ENCODE peak calls at places on chromosomes 1 and 21, in four cellular contexts. Z is adipocyte, E is endothelial cell of umbilical vein, P is vagina. M is an unnamed sample.
A peak's percentile ranks its signal among the peaks of the same experiment; 100 is the strongest.

GRCh38 chr1:64933296-64934070 is 32.9 kb downstream of the JAK1 start:
- DNase-seq in Z (peak; percentile 95), P (peak; percentile 90), E (peak; percentile 31), M (peak; percentile 59)

GRCh38 chr1:83709662-83710061 is 289.3 kb downstream of the TTLL7 start:
- DNase-seq in P (no peak), Z (no peak), E (no peak), M (no peak)

GRCh38 chr21:38075833-38076567 is 159.7 kb upstream of the KCNJ6 start:
- DNase-seq in Z (no peak), P (no peak), E (no peak), M (no peak)

GRCh38 chr1:244221961-244222360 is 170.9 kb downstream of the ZBTB18 start:
- DNase-seq in Z (no peak), E (no peak), P (no peak), M (no peak)

GRCh38 chr1:93680121-93681094 is 1.2 kb downstream of the BCAR3 start:
- DNase-seq in P (peak; percentile 94), E (peak; percentile 89), Z (peak; percentile 96), M (peak; percentile 92)

GRCh38 chr1:2311184-2312032 is 79.9 kb downstream of the MORN1 start:
- DNase-seq in E (peak; percentile 43), P (no peak), Z (peak; percentile 68), M (peak; percentile 92)

GRCh38 chr1:33918368-33918767 is 54.5 kb downstream of the HMGB4 start:
- DNase-seq in P (no peak), Z (peak; percentile 48), E (no peak), M (no peak)

GRCh38 chr1:37817481-37817880 is 9.5 kb upstream of the YRDC start:
- DNase-seq in Z (no peak), P (no peak), E (no peak), M (no peak)

GRCh38 chr21:39502631-39503030 is 50.9 kb downstream of the SH3BGR start:
- DNase-seq in E (no peak), P (no peak), Z (no peak), M (no peak)

GRCh38 chr21:38080888-38081287 is 164.6 kb upstream of the KCNJ6 start:
- DNase-seq in E (no peak), P (no peak), Z (no peak), M (no peak)

GRCh38 chr1:229664133-229664689 is 38.2 kb downstream of the URB2 start:
- DNase-seq in Z (no peak), E (peak; percentile 85), P (peak; percentile 75), M (no peak)

GRCh38 chr1:113199718-113200455 is 126.9 kb downstream of the LRIG2 start:
- DNase-seq in E (no peak), P (no peak), Z (no peak), M (no peak)

GRCh38 chr1:97647776-97648175 is 273.1 kb downstream of the DPYD start:
- DNase-seq in Z (peak; percentile 61), P (no peak), E (no peak), M (no peak)

GRCh38 chr1:147630022-147630421 is 40.3 kb downstream of the ACP6 start:
- DNase-seq in Z (no peak), E (no peak), P (no peak), M (no peak)

GRCh38 chr21:42056996-42057689 is 14.0 kb upstream of the UMODL1 start:
- DNase-seq in P (no peak), E (peak; percentile 61), Z (peak; percentile 72), M (peak; percentile 89)

GRCh38 chr1:85440584-85440983 is 24.4 kb downstream of the DDAH1 start:
- DNase-seq in Z (no peak), E (peak; percentile 58), P (no peak), M (no peak)

GRCh38 chr1:31198591-31198990 is 41.1 kb downstream of the NKAIN1 start:
- DNase-seq in E (no peak), P (no peak), Z (no peak), M (no peak)

GRCh38 chr1:243712890-243713425 is 137.1 kb downstream of the AKT3 start:
- DNase-seq in Z (no peak), E (peak; percentile 17), P (no peak), M (no peak)

GRCh38 chr1:222182641-222183040 is 365.3 kb downstream of the HHIPL2 start:
- DNase-seq in P (no peak), Z (no peak), E (no peak), M (no peak)

GRCh38 chr1:153882296-153882912 is 40.4 kb downstream of the GATAD2B start:
- DNase-seq in Z (no peak), E (peak; percentile 16), P (no peak), M (no peak)

GRCh38 chr1:153881764-153882163 is 41.0 kb downstream of the GATAD2B start:
- DNase-seq in Z (peak; percentile 64), P (no peak), E (peak; percentile 71), M (peak; percentile 27)

GRCh38 chr1:153883223-153883622 is 39.5 kb downstream of the GATAD2B start:
- DNase-seq in P (no peak), Z (no peak), E (no peak), M (no peak)

GRCh38 chr1:153880024-153880423 is 42.7 kb downstream of the GATAD2B start:
- DNase-seq in Z (no peak), E (no peak), P (no peak), M (peak; percentile 55)

DNA sequence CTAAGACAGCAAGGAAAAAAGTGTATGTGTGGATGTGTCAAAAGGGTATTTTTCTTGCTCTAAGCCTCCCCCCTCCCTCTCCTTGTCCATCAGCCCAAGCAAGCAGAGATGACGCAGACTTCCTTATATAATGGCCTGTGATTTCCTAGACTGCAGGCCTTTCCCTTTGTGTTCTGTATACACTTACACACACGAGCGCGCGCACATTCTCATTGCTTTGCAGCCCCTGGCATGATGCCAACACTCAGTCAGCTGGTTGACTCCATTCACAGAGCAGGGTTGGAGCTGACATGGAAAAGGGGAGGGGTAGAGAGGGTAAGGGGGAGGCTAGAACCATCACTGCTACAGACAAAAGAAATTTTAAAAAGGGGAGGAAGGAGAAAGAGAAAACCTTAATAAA is 41.8 kb downstream of the GATAD2B start:
- DNase-seq in Z (peak; percentile 95), P (no peak), E (peak; percentile 99), M (peak; percentile 92)
- H3K4me1 ChIP-seq in Z (peaks cover 22% of the 10 kb centered on the region), P (peaks cover 31% of the 10 kb centered on the region), E (peaks cover 23% of the 10 kb centered on the region), M (no peaks in the 10 kb centered on the region)

DNA sequence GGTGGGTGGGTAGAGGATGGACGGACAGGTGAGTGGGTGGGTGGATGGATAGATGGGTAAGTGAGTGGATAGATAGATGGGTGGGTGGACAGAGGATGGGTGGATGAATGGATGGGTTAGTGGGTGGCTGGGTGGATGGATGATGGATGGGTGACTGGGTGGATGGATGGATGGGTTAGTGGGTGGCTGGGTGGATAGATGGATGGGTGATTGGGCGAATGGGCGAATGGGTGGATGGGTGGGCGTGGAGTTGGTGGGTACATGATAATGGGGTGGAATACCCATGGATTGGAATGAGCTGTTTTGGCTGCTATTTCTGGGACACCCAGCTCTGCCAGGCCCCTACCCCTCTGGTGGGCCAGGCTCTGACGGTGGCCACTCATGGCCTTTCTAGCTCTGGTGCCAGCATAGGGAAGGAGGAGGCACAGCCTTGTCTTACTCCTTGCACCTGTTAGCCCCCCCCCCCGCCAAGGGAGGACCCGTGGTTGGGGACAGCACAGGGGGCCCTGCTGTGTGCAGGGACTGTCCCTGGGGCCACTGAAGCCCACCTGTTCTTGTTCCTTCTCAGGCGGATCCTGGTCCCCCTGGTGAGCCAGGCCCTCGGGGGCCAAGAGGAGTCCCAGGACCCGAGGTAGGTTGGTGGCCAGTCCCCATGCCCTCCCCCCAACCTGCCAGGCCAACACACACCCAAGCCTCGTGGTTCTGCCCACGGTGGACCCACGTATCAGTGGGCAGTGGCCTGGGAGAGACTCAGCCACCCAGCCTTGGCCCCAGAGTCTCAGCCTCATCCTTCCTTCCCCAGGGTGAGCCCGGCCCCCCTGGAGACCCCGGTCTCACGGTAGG is 26.4 kb downstream of the COL6A2 start:
- DNase-seq in E (no peak), P (no peak), Z (no peak), M (peak; percentile 38)
- H3K27me3 ChIP-seq in E (no peaks in the 10 kb centered on the region), P (no peaks in the 10 kb centered on the region), Z (no peaks in the 10 kb centered on the region), M (no peaks in the 10 kb centered on the region)

DNA sequence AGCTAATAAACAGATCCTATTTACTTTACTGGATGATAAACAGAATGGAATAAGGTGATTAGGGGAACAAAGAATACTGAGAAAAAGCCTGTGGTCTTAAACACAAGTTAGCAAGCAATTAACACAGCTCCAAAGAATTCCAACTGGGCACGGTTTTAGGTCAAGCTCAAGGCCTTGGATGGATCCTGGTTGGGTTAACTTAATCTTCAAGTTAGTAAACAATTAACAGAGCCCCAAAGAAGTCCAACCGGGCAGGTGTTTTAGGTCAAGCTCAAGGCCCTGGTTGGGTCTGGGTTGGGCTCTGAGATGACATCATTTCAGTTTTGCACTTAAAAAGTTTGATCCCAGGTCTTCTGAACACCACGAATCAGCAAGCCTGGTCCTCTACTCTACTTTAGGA is 1086.3 kb upstream of the TMPRSS15 start:
- DNase-seq in P (no peak), Z (no peak), E (no peak), M (no peak)
- H3K4me1 ChIP-seq in P (no peaks in the 10 kb centered on the region), Z (no peaks in the 10 kb centered on the region), E (no peaks in the 10 kb centered on the region), M (no peaks in the 10 kb centered on the region)

GRCh38 chr1:25616932-25617625 is 488 bp downstream of the MAN1C1 start:
- DNase-seq in P (no peak), E (no peak), Z (peak; percentile 45), M (peak; percentile 59)
- H3K27me3 ChIP-seq in P (no peaks in the 10 kb centered on the region), E (peaks cover 55% of the 10 kb centered on the region), Z (peaks cover 4% of the 10 kb centered on the region), M (no peaks in the 10 kb centered on the region)

DNA sequence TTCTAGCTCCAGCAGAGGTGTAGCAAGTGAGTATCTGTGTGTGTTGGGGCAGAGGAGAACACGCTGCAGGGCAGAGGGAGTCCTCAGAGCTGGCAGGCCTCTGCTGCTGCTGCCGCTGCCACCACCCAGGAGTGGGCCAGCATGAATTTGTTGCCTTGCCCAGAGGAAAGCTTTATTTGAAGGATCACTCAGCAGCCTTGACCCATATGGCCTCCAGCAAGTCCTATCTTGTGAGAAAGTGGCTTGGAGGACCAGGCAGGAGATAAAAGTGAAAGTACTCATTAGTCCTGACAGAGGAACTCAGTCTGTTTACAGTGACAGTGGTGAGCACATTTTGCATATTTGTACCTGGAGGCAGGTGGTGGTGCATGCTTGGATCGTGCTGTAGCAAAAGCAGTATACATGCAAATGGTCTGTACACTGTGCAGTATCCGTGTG is 3.1 kb downstream of the TRAF5 start:
- DNase-seq in P (peak; percentile 62), Z (no peak), E (no peak), M (no peak)
- H3K4me1 ChIP-seq in P (peaks cover 53% of the 10 kb centered on the region), Z (peaks cover 6% of the 10 kb centered on the region), E (peaks cover 6% of the 10 kb centered on the region), M (no peaks in the 10 kb centered on the region)

M was measured in aorta.